ENCODE peak calls at places on chromosomes 7 and 10, in eight cellular contexts. P is caudate nucleus; Q is mammary epithelial cell; R is transverse colon; A is brain microvascular endothelial cell; O is RWPE2; F is CD8-positive, alpha-beta memory T cell; E is stomach. V is an unnamed sample.

GRCh38 chr7:47211467-47212121 is 370.3 kb downstream of the TNS3 start:
- DNase-seq in P (no peak), Q (no peak), R (no peak), A (no peak), O (no peak), F (no peak), E (no peak), V (no peak)

GRCh38 chr7:47940482-47941001 is 7.7 kb downstream of the PKD1L1 start:
- DNase-seq in P (no peak), Q (no peak), R (peak; percentile 77), A (peak; percentile 76), O (no peak), F (no peak), E (no peak), V (no peak)

GRCh38 chr7:55387062-55387965 is 22.2 kb downstream of the LANCL2 start:
- DNase-seq in P (no peak), Q (peak; percentile 11), R (no peak), A (no peak), O (no peak), F (no peak), E (no peak), V (no peak)

GRCh38 chr7:40437936-40438634 is 303.3 kb downstream of the SUGCT start:
- DNase-seq in P (no peak), Q (no peak), R (no peak), A (peak; percentile 15), O (no peak), F (no peak), E (no peak), V (no peak)

GRCh38 chr10:86681047-86681446 is 12.7 kb downstream of the LDB3 start:
- DNase-seq in P (peak; percentile 25), Q (no peak), R (no peak), A (no peak), O (no peak), F (no peak), E (peak; percentile 46), V (no peak)

GRCh38 chr7:92705831-92706230 is 115.6 kb upstream of the FAM133B start:
- DNase-seq in P (no peak), Q (peak; percentile 68), R (no peak), A (no peak), O (no peak), F (no peak), E (no peak), V (no peak)

GRCh38 chr7:142461437-142461836 is 203.6 kb upstream of the PRSS58 start:
- DNase-seq in P (no peak), Q (peak; percentile 80), R (no peak), A (peak; percentile 81), O (no peak), F (no peak), E (no peak), V (no peak)

GRCh38 chr7:148982596-148983219 is 45.6 kb downstream of the PDIA4 start:
- DNase-seq in P (no peak), Q (peak; percentile 28), R (no peak), A (no peak), O (no peak), F (no peak), E (no peak), V (no peak)

GRCh38 chr7:44194069-44194468 is 4.8 kb upstream of the GCK start:
- DNase-seq in P (no peak), Q (peak; percentile 44), R (no peak), A (peak; percentile 47), O (peak; percentile 37), F (no peak), E (no peak), V (no peak)

GRCh38 chr10:24952146-24952700 is at the start of gene PRTFDC1:
- DNase-seq in P (peak; percentile 55), Q (no peak), R (peak; percentile 64), A (no peak), O (no peak), F (peak; percentile 43), E (peak; percentile 49), V (peak; percentile 85)

GRCh38 chr7:135980665-135981180 is 3.6 kb upstream of the MTPN start:
- DNase-seq in P (no peak), Q (peak; percentile 54), R (peak; percentile 39), A (peak; percentile 39), O (no peak), F (peak; percentile 69), E (peak; percentile 29), V (peak; percentile 56)

GRCh38 chr7:74525881-74526280 is 72.2 kb downstream of the GTF2IRD1 start:
- DNase-seq in P (no peak), Q (peak; percentile 93), R (peak; percentile 91), A (no peak), O (no peak), F (no peak), E (peak; percentile 91), V (no peak)

GRCh38 chr7:95549818-95550529 is 46.3 kb downstream of the PDK4 start:
- DNase-seq in P (peak; percentile 79), Q (peak; percentile 86), R (peak; percentile 92), A (peak; percentile 95), O (no peak), F (no peak), E (peak; percentile 94), V (peak; percentile 95)

GRCh38 chr10:68231916-68232315 is at the start of gene ATOH7:
- DNase-seq in P (peak; percentile 3), Q (no peak), R (peak; percentile 8), A (no peak), O (no peak), F (no peak), E (no peak), V (no peak)

GRCh38 chr10:27247037-27247436 is 6.4 kb upstream of the ACBD5 start:
- DNase-seq in P (no peak), Q (no peak), R (no peak), A (no peak), O (no peak), F (no peak), E (no peak), V (no peak)

GRCh38 chr10:88899886-88900285 is 19.8 kb downstream of the STAMBPL1 start:
- DNase-seq in P (no peak), Q (no peak), R (no peak), A (no peak), O (no peak), F (no peak), E (no peak), V (no peak)

GRCh38 chr10:71523756-71524155 is 127.0 kb downstream of the CDH23 start:
- DNase-seq in P (no peak), Q (no peak), R (no peak), A (no peak), O (no peak), F (no peak), E (no peak), V (no peak)

GRCh38 chr10:71525102-71525501 is 128.4 kb downstream of the CDH23 start:
- DNase-seq in P (no peak), Q (no peak), R (no peak), A (no peak), O (no peak), F (no peak), E (no peak), V (no peak)

GRCh38 chr10:71522438-71523144 is 125.9 kb downstream of the CDH23 start:
- DNase-seq in P (no peak), Q (no peak), R (no peak), A (no peak), O (no peak), F (no peak), E (no peak), V (no peak)

GRCh38 chr10:71520042-71520441 is 123.3 kb downstream of the CDH23 start:
- DNase-seq in P (no peak), Q (no peak), R (no peak), A (peak; percentile 40), O (no peak), F (no peak), E (no peak), V (no peak)

GRCh38 chr10:71521504-71522290 is 125.0 kb downstream of the CDH23 start:
- DNase-seq in P (no peak), Q (peak; percentile 60), R (no peak), A (peak; percentile 9), O (no peak), F (no peak), E (no peak), V (no peak)
- H3K27ac ChIP-seq in P (no peak overlapping the region), Q (no peak overlapping the region), R (no peak overlapping the region), A (no peak overlapping the region), O (no peak overlapping the region), F (no peak overlapping the region), E (no peak overlapping the region), V (no peak overlapping the region)

DNA sequence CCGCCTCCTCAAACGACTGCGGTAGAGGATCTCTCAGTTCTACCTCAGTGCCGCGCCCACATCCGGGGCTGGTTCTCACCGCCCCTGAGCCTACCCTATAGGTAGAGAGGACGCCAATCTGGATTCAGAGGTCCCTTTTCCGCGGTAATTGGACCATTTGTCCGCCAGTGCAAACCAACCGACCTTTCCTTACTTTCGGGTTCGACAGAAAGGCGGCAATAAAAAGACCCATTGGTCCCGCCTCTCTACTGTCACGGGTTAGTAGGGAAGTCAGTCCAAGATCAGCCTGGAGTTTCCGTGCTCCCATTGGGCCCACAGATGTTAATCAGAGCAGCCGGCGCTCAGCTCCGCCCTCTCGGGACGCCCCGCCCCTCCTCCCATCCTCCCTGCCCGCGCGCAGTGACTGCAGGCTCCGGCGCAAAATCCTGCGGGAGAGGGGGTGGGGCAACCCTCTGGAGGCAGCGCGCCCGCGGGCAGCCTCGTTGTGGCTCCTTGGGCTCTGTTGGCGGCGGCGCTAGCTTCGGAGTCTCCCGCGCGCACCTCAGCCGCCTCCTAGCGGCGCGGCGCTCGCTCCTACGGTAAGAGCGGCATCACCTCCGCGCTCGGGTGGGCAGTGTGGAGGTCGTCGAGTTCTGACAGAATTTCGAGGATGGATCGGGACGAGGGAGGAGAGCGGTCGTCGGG is at the start of the genes PHTF2 and TMEM60:
- DNase-seq in P (peak; percentile 98), Q (peak; percentile 100), R (peak; percentile 99), A (peak; percentile 100), O (peak; percentile 97), F (peak; percentile 95), E (peak; percentile 99), V (peak; percentile 99)
- H3K27ac ChIP-seq in P (peak within 1 kb of the TSS; percentile 91), Q (peak within 1 kb of the TSS; percentile 83), R (peak within 1 kb of the TSS; percentile 94), A (peak within 1 kb of the TSS; percentile 71), O (peak within 1 kb of the TSS; percentile 57), F (peak within 1 kb of the TSS; percentile 82), E (peak within 1 kb of the TSS; percentile 89), V (peak within 1 kb of the TSS; percentile 93)

DNA sequence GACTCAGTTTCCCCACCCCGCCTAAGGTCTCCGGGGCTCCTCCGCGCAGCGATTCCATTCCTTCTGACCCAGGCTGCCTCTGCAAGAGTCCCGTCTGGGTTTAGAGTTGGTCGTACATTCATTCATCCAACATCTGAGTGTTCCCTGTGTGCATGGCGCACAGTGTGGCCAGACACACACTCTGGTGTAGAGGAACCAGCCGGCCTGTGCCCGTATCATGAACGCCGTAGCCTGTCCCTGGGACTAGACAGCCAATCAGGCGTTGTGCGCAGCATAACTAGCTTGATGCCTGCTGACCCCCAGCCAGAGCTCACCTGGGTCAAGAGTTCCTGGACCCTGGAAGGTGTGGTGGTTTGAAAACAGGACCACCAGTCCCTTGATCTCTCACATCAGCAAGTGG is 20.9 kb upstream of the PDGFA start:
- DNase-seq in P (no peak), Q (no peak), R (no peak), A (no peak), O (no peak), F (no peak), E (no peak), V (no peak)
- H3K27ac ChIP-seq in P (no peak overlapping the region), Q (peak overlapping the region; percentile 59), R (peak overlapping the region; percentile 85), A (no peak overlapping the region), O (peak overlapping the region; percentile 99), F (no peak overlapping the region), E (no peak overlapping the region), V (no peak overlapping the region)

DNA sequence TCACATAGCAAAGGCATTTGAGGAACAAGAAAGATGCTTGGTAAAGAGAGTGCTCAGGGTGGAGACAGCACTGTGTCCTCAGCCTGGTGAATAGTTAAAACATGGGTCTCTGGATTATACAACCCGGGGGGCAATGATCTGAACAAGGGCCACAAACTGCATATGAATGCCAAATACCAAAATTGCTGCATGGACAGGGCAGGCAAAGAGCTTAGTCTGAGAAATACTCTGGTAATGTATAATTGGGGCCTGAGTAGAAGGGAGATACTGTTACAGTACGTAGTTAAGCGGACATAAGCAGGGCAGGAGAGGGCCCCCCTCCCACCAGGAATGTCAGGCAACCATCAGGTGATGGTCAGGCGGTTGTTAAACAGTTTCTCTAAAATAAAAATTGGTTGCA is 99.3 kb upstream of the CDK1 start:
- DNase-seq in P (no peak), Q (no peak), R (no peak), A (no peak), O (no peak), F (no peak), E (no peak), V (no peak)
- H3K27ac ChIP-seq in P (no peak overlapping the region), Q (no peak overlapping the region), R (no peak overlapping the region), A (no peak overlapping the region), O (no peak overlapping the region), F (no peak overlapping the region), E (no peak overlapping the region), V (peak overlapping the region; percentile 30)